ENCODE peak calls at places on chromosomes 13 and 19, in four cellular contexts. I is left colon; M is effector memory CD4-positive, alpha-beta T cell; X is cardiac muscle cell. W is an unnamed sample.

GRCh38 chr13:73334459-73334858 is 275.7 kb downstream of the KLF5 start:
- DNase-seq in I (no peak), X (peak), M (no peak), W (no peak)

GRCh38 chr19:43505941-43506340 is 1.4 kb upstream of the PHLDB3 start:
- DNase-seq in X (no peak), M (no peak), I (no peak), W (no peak)

GRCh38 chr13:99792079-99792921 is 179.3 kb downstream of the ZIC5 start:
- DNase-seq in X (no peak), I (no peak), M (no peak), W (no peak)

GRCh38 chr19:10995926-10996600 is 35.2 kb downstream of the SMARCA4 start:
- DNase-seq in M (no peak), X (no peak), I (no peak), W (no peak)

GRCh38 chr19:31055454-31055853 is 293.8 kb downstream of the TSHZ3 start:
- DNase-seq in M (no peak), I (no peak), X (no peak), W (no peak)

GRCh38 chr13:97194473-97194872 is 27.7 kb upstream of the MBNL2 start:
- DNase-seq in I (no peak), M (no peak), X (peak), W (no peak)

GRCh38 chr19:17557461-17557860 is 2.0 kb downstream of the COLGALT1 start:
- DNase-seq in M (no peak), X (no peak), I (no peak), W (peak)

GRCh38 chr19:3073931-3074595 is 11.8 kb upstream of the TLE5 start:
- DNase-seq in X (peak), I (no peak), M (no peak), W (no peak)

GRCh38 chr19:58550362-58551122 is 4.4 kb downstream of the CHMP2A start:
- DNase-seq in I (no peak), M (no peak), X (no peak), W (no peak)

GRCh38 chr19:1228161-1228560 is 9.6 kb downstream of the CBARP start:
- DNase-seq in M (no peak), I (no peak), X (no peak), W (no peak)

GRCh38 chr13:113861433-113862030 is 2.3 kb downstream of the GAS6 start:
- DNase-seq in X (no peak), M (no peak), I (no peak), W (no peak)

GRCh38 chr19:13597625-13598024 is 91.3 kb upstream of the CACNA1A start:
- DNase-seq in I (peak), M (peak), X (peak), W (peak)

GRCh38 chr13:97068146-97068545 is 73.9 kb upstream of the OXGR1 start:
- DNase-seq in I (no peak), M (no peak), X (peak), W (no peak)

GRCh38 chr13:110240943-110241342 is 66.0 kb downstream of the COL4A1 start:
- DNase-seq in I (no peak), X (no peak), M (no peak), W (no peak)

GRCh38 chr19:12513531-12514061 is 29.0 kb upstream of the ZNF709 start:
- DNase-seq in X (no peak), I (no peak), M (no peak), W (no peak)

GRCh38 chr19:12841094-12841493 is 2.8 kb downstream of the MAST1 start:
- DNase-seq in X (peak), I (no peak), M (no peak), W (no peak)

W was measured in Kasumi-1.